ENCODE peak calls at places on chromosomes 1 and 21, in ten cellular contexts. W is RWPE1; I is AG04450; V is body of pancreas; X is breast epithelium; Y is Calu3; Q is fibroblast of lung; R is sigmoid colon; K is CD4-positive, alpha-beta T cell; F is lung. H is an unnamed sample.

GRCh38 chr1:28437260-28437923 is 67.9 kb downstream of the PHACTR4 start:
- DNase-seq in W (no peak), I (no peak), V (peak; percentile 60), X (no peak), Y (peak; percentile 41), Q (peak; percentile 79), R (no peak), K (no peak), F (peak; percentile 32), H (no peak)

GRCh38 chr1:73674945-73675561 is 522.9 kb downstream of the LRRIQ3 start:
- DNase-seq in W (peak; percentile 5), I (no peak), V (no peak), X (no peak), Y (no peak), Q (peak; percentile 12), R (no peak), K (no peak), F (no peak), H (no peak)

GRCh38 chr21:45531393-45532215 is 10.6 kb downstream of the SLC19A1 start:
- DNase-seq in W (no peak), I (no peak), V (no peak), X (no peak), Y (no peak), Q (no peak), R (peak; percentile 54), K (no peak), F (no peak), H (peak; percentile 90)

GRCh38 chr1:30846587-30846986 is 62.0 kb downstream of the SDC3 start:
- DNase-seq in W (no peak), I (no peak), V (no peak), X (no peak), Y (no peak), Q (no peak), R (no peak), K (no peak), F (no peak), H (no peak)

GRCh38 chr1:39539252-39539790 is 37.3 kb downstream of the PABPC4 start:
- DNase-seq in W (peak; percentile 67), I (peak; percentile 33), V (peak; percentile 79), X (no peak), Y (peak; percentile 73), Q (peak; percentile 79), R (peak; percentile 86), K (no peak), F (peak; percentile 69), H (no peak)

GRCh38 chr1:181557313-181557712 is 74.0 kb downstream of the CACNA1E start:
- DNase-seq in W (no peak), I (no peak), V (no peak), X (no peak), Y (no peak), Q (no peak), R (no peak), K (no peak), F (no peak), H (no peak)

GRCh38 chr1:168687796-168688195 is 41.2 kb downstream of the DPT start:
- DNase-seq in W (no peak), I (no peak), V (no peak), X (no peak), Y (no peak), Q (no peak), R (no peak), K (no peak), F (no peak), H (no peak)

GRCh38 chr1:208219659-208220282 is 24.4 kb downstream of the PLXNA2 start:
- DNase-seq in W (peak; percentile 92), I (no peak), V (no peak), X (no peak), Y (peak; percentile 68), Q (peak; percentile 50), R (peak; percentile 84), K (no peak), F (no peak), H (no peak)

GRCh38 chr1:224851210-224851849 is 78.1 kb upstream of the DNAH14 start:
- DNase-seq in W (peak; percentile 45), I (no peak), V (peak; percentile 74), X (peak; percentile 61), Y (peak; percentile 76), Q (peak; percentile 66), R (no peak), K (peak; percentile 31), F (peak; percentile 68), H (no peak)

GRCh38 chr1:53416264-53416663 is 42.9 kb upstream of the DMRTB1 start:
- DNase-seq in W (no peak), I (no peak), V (no peak), X (no peak), Y (no peak), Q (no peak), R (no peak), K (no peak), F (no peak), H (no peak)

GRCh38 chr1:235910357-235911299 is 43.9 kb upstream of the LYST start:
- DNase-seq in W (peak; percentile 90), I (peak; percentile 65), V (peak; percentile 20), X (no peak), Y (peak; percentile 88), Q (peak; percentile 92), R (no peak), K (no peak), F (peak; percentile 51), H (no peak)

GRCh38 chr1:218802799-218803198 is 370.9 kb upstream of the LYPLAL1 start:
- DNase-seq in W (no peak), I (no peak), V (no peak), X (no peak), Y (no peak), Q (no peak), R (no peak), K (no peak), F (no peak), H (no peak)

GRCh38 chr21:35674895-35675470 is 385.3 kb downstream of the SETD4 start:
- DNase-seq in W (no peak), I (no peak), V (peak; percentile 40), X (no peak), Y (peak; percentile 25), Q (no peak), R (no peak), K (no peak), F (no peak), H (no peak)
- TF ChIP-seq CTCF in W (no peak), I (peak; percentile 10), V (peak; percentile 22), X (no peak), Y (no peak), Q (no peak), R (no peak), K (no peak), F (no peak), H (peak; percentile 40)

GRCh38 chr1:187038789-187039188 is 210.0 kb downstream of the PLA2G4A start:
- DNase-seq in W (peak; percentile 53), I (peak; percentile 7), V (no peak), X (no peak), Y (peak; percentile 45), Q (peak; percentile 6), R (no peak), K (no peak), F (no peak), H (no peak)

GRCh38 chr1:187037973-187038553 is 209.3 kb downstream of the PLA2G4A start:
- DNase-seq in W (no peak), I (no peak), V (no peak), X (no peak), Y (no peak), Q (no peak), R (no peak), K (no peak), F (no peak), H (no peak)

GRCh38 chr1:187032316-187032981 is 203.7 kb downstream of the PLA2G4A start:
- DNase-seq in W (no peak), I (no peak), V (no peak), X (no peak), Y (no peak), Q (no peak), R (no peak), K (no peak), F (no peak), H (no peak)

GRCh38 chr1:187032982-187033705 is 204.4 kb downstream of the PLA2G4A start:
- DNase-seq in W (no peak), I (no peak), V (no peak), X (no peak), Y (no peak), Q (no peak), R (no peak), K (no peak), F (no peak), H (no peak)

GRCh38 chr1:187033721-187034120 is 205.0 kb downstream of the PLA2G4A start:
- DNase-seq in W (no peak), I (no peak), V (no peak), X (no peak), Y (no peak), Q (no peak), R (no peak), K (no peak), F (no peak), H (no peak)
- TF ChIP-seq CTCF in W (no peak), I (no peak), V (no peak), X (no peak), Y (no peak), Q (no peak), R (no peak), K (no peak), F (no peak), H (no peak)

DNA sequence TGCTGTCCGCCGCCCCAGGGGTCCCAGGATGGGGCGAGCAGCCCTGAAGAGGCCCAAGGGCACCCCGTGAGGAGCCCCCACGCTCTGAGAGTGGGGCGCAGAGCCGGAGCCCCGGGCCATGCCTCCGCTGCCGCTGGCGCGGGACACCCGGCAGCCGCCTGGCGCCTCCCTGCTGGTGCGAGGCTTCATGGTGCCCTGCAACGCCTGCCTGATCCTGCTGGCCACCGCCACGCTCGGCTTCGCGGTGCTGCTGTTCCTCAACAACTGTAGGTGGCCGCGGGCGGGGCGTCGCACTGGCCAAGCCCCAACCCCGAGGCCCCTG is 14.5 kb downstream of the AGRN start:
- DNase-seq in W (no peak), I (no peak), V (no peak), X (no peak), Y (no peak), Q (no peak), R (no peak), K (no peak), F (no peak), H (no peak)
- TF ChIP-seq CTCF in W (no peak), I (no peak), V (no peak), X (no peak), Y (no peak), Q (no peak), R (no peak), K (no peak), F (no peak), H (no peak)

DNA sequence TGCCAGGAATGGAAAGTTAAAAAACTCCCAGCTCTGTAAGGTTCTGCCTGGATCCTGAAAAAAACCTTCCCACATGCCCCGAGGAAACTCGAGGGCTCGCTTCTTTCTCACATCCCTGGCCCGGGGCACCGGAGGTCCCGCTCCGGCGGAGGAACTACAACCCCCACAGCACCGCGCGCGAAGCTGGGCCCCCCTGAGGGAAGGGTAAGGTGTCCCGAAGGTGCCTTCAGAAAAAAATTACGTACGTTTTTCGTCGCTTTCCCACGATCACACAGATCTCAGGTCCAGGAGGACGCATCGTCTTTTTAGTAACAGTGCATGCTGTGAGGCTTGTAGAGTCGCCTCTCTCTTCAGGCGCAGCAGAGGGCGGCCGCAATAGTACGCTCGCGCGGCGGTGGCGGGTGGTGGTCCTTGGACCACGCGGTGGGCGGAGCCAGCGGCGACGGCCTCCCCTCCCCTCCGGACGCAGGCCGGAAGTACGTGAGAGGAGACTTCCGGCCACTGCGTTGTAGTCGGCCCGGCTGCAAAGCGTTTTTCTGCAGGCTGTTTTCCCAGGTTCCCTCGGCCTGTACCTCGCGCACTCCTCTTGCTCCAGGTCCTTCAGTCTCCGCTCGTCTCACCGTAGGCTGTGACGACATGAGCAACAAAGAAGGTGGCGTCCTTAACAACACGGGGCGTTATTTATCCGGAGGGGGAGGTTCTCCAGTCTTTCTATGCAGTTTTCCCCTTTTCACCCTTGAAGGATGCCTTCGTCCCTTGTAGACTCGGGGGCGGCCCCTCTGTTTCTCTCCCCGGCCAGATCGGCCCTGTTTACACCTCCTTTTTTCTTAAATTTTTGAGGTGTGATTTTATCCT is at the start of gene TSNAX:
- DNase-seq in W (peak; percentile 91), I (peak; percentile 78), V (peak; percentile 93), X (peak; percentile 83), Y (peak; percentile 96), Q (peak; percentile 94), R (peak; percentile 95), K (peak; percentile 83), F (peak; percentile 89), H (peak; percentile 98)
- TF ChIP-seq CTCF in W (no peak), I (no peak), V (no peak), X (no peak), Y (no peak), Q (no peak), R (no peak), K (no peak), F (no peak), H (peak; percentile 4)

H was measured in chondrocyte.